ENCODE peak calls at places on chromosomes 16 and 17, in five cellular contexts. A is A549, W is AG10803, M is GM20000, S is fibroblast of mammary gland. C is an unnamed sample.

GRCh38 chr17:21295036-21295952 is 10.8 kb downstream of the MAP2K3 start:
- DNase-seq in A (peak; percentile 55), W (peak; percentile 62), M (no peak), S (peak; percentile 41), C (no peak)

GRCh38 chr16:54589326-54589725 is 302.7 kb upstream of the IRX3 start:
- DNase-seq in A (no peak), W (no peak), M (no peak), S (no peak), C (no peak)

GRCh38 chr17:51640108-51640622 is 379.8 kb downstream of the UTP18 start:
- DNase-seq in A (peak; percentile 85), W (no peak), M (peak; percentile 16), S (no peak), C (no peak)

GRCh38 chr17:38332735-38333134 is 11.0 kb downstream of the GPR179 start:
- DNase-seq in A (no peak), W (no peak), M (no peak), S (no peak), C (no peak)

GRCh38 chr17:3641717-3642486 is 5.3 kb downstream of the CTNS start:
- DNase-seq in A (no peak), W (no peak), M (no peak), S (no peak), C (no peak)

GRCh38 chr17:46947236-46947635 is 24.3 kb downstream of the GOSR2 start:
- DNase-seq in A (no peak), W (no peak), M (no peak), S (no peak), C (no peak)

GRCh38 chr17:42683407-42684031 is 1.2 kb downstream of the CNTNAP1 start:
- DNase-seq in A (no peak), W (no peak), M (peak; percentile 79), S (peak; percentile 31), C (no peak)

GRCh38 chr17:48611213-48611612 is 396 bp upstream of the HOXB7 start:
- DNase-seq in A (peak; percentile 62), W (no peak), M (no peak), S (no peak), C (no peak)

GRCh38 chr17:43360739-43361498 is 37.9 kb upstream of the ARL4D start:
- DNase-seq in A (peak; percentile 100), W (peak; percentile 100), M (peak; percentile 83), S (peak; percentile 100), C (peak; percentile 99)

GRCh38 chr17:76265624-76266243 is 586 bp downstream of the UBALD2 start:
- DNase-seq in A (peak; percentile 53), W (peak; percentile 55), M (no peak), S (no peak), C (peak; percentile 31)

GRCh38 chr17:60087882-60088669 is 9.4 kb upstream of the HEATR6 start:
- DNase-seq in A (peak; percentile 55), W (peak; percentile 67), M (no peak), S (peak; percentile 50), C (peak; percentile 23)

GRCh38 chr16:5044011-5044540 is 10.3 kb upstream of the NAGPA start:
- DNase-seq in A (no peak), W (no peak), M (no peak), S (no peak), C (no peak)

GRCh38 chr17:59762826-59763374 is 55.4 kb downstream of the VMP1 start:
- DNase-seq in A (no peak), W (no peak), M (no peak), S (no peak), C (no peak)

GRCh38 chr16:27154573-27155521 is 48.5 kb upstream of the KDM8 start:
- DNase-seq in A (peak; percentile 31), W (peak; percentile 28), M (peak; percentile 74), S (peak; percentile 39), C (no peak)

GRCh38 chr16:89495121-89495520 is 4.8 kb upstream of the ANKRD11 start:
- DNase-seq in A (no peak), W (peak; percentile 82), M (no peak), S (peak; percentile 85), C (peak; percentile 66)

GRCh38 chr17:29138991-29139682 is 41.1 kb downstream of the MYO18A start:
- DNase-seq in A (no peak), W (no peak), M (no peak), S (no peak), C (no peak)

GRCh38 chr16:80208015-80208414 is 332.8 kb upstream of the DYNLRB2 start:
- DNase-seq in A (no peak), W (no peak), M (no peak), S (no peak), C (no peak)

GRCh38 chr17:36204724-36205500 is 6.0 kb upstream of the CCL4L2 start:
- DNase-seq in A (no peak), W (no peak), M (no peak), S (no peak), C (no peak)

GRCh38 chr17:2172447-2172938 is 117.6 kb downstream of the HIC1 start:
- DNase-seq in A (peak; percentile 26), W (peak; percentile 78), M (no peak), S (peak; percentile 89), C (peak; percentile 82)

GRCh38 chr16:85465328-85466307 is 147.5 kb upstream of the GSE1 start:
- DNase-seq in A (no peak), W (peak; percentile 64), M (no peak), S (peak; percentile 83), C (peak; percentile 50)

GRCh38 chr17:66240630-66241029 is 11.4 kb upstream of the APOH start:
- DNase-seq in A (peak; percentile 31), W (peak; percentile 55), M (no peak), S (peak; percentile 51), C (peak; percentile 26)

GRCh38 chr16:48445782-48446533 is 60.7 kb upstream of the SIAH1 start:
- DNase-seq in A (no peak), W (no peak), M (no peak), S (no peak), C (no peak)

GRCh38 chr17:63774982-63775290 is 966 bp downstream of the DDX42 start:
- DNase-seq in A (no peak), W (peak; percentile 17), M (no peak), S (no peak), C (no peak)

GRCh38 chr17:40474419-40475002 is 26.9 kb downstream of the TNS4 start:
- DNase-seq in A (no peak), W (no peak), M (no peak), S (no peak), C (no peak)

GRCh38 chr16:72242757-72243156 is 70.8 kb upstream of the PMFBP1 start:
- DNase-seq in A (no peak), W (no peak), M (no peak), S (no peak), C (no peak)

GRCh38 chr16:68972008-68972407 is 128.7 kb downstream of the TANGO6 start:
- DNase-seq in A (no peak), W (no peak), M (no peak), S (no peak), C (no peak)

GRCh38 chr17:37607637-37608368 is 1.4 kb downstream of the SYNRG start:
- DNase-seq in A (no peak), W (no peak), M (peak; percentile 62), S (no peak), C (no peak)

GRCh38 chr16:74984194-74984669 is 691 bp downstream of the WDR59 start:
- DNase-seq in A (peak; percentile 54), W (peak; percentile 26), M (no peak), S (peak; percentile 38), C (peak; percentile 1)

GRCh38 chr16:85908444-85908843 is 9.5 kb downstream of the IRF8 start:
- DNase-seq in A (no peak), W (no peak), M (peak; percentile 75), S (no peak), C (no peak)

GRCh38 chr16:28924762-28925385 is at the start of gene RABEP2:
- DNase-seq in A (peak; percentile 89), W (peak; percentile 81), M (peak; percentile 99), S (peak; percentile 77), C (peak; percentile 84)

GRCh38 chr16:56652600-56652999 is 914 bp downstream of the MT1B start:
- DNase-seq in A (no peak), W (no peak), M (no peak), S (no peak), C (no peak)

GRCh38 chr16:80299416-80299815 is 241.4 kb upstream of the DYNLRB2 start:
- DNase-seq in A (no peak), W (peak; percentile 46), M (no peak), S (no peak), C (no peak)

GRCh38 chr16:49890876-49891275 is 35.0 kb upstream of the ZNF423 start:
- DNase-seq in A (peak; percentile 15), W (no peak), M (no peak), S (peak; percentile 2), C (no peak)
- TF ChIP-seq CTCF in A (no peak), W (no peak), M (no peak), S (peak; percentile 22), C (peak; percentile 26)

DNA sequence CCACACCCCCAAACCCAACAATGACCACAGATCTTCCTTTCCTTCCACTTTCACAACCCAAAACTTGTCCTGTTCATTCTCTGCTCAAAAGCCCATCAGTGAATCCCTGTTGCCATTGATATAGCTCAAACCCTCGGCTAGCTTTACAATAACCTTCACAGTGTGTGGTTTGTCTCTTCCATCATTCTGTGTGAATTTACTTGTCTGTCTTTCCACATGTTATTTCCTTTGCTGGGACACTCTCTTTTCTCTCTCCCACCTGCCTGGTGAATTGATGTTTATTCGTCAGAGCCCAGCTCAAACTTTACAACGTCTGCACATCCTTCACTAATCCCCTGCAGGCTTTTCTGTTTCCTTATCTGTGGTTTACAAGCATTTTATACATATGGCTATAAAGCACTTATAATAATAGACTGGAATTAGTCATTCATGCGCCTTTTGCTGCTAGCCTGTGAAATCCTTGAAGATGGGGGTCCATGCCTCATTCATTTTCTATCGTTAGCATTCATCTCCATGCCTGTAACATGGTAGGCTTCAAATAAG is 114.4 kb downstream of the CDH13 start:
- DNase-seq in A (no peak), W (no peak), M (no peak), S (no peak), C (peak; percentile 45)
- TF ChIP-seq CTCF in A (no peak), W (no peak), M (no peak), S (no peak), C (no peak)

DNA sequence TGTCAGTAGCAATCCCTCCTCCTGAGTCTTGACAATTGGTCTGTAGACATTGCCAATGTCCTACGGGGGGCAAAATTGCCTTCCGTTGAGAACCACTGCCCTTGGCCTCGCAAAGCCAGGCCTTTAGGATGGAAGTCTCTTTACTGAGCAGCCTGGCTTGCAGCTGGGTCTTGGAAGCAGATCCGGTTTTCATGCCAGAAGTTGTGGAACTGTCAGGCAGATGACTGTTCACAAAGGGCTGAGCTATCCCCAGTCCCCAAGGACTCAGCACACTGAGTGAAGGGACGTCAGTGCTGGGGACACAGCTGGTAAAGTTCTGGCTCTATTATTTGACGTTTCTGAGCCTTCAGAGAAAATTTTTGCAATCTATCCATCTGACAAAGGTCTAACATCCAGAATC is 83.2 kb downstream of the WSCD1 start:
- DNase-seq in A (no peak), W (no peak), M (no peak), S (no peak), C (no peak)
- TF ChIP-seq CTCF in A (no peak), W (no peak), M (no peak), S (no peak), C (no peak)

GRCh38 chr16:2214721-2214970 is at the start of gene PGP:
- DNase-seq in A (no peak), W (no peak), M (no peak), S (no peak), C (no peak)
- TF ChIP-seq CTCF in A (no peak), W (no peak), M (no peak), S (no peak), C (no peak)

GRCh38 chr16:51420247-51420646 is 269.2 kb upstream of the SALL1 start:
- DNase-seq in A (no peak), W (no peak), M (no peak), S (no peak), C (no peak)
- TF ChIP-seq CTCF in A (no peak), W (no peak), M (no peak), S (no peak), C (no peak)

GRCh38 chr17:67629963-67630320 is 87.8 kb upstream of the NOL11 start:
- DNase-seq in A (peak; percentile 56), W (peak; percentile 82), M (peak; percentile 29), S (peak; percentile 85), C (peak; percentile 55)
- TF ChIP-seq CTCF in A (peak; percentile 47), W (peak; percentile 86), M (peak; percentile 35), S (peak; percentile 72), C (peak; percentile 76)